ENCODE peak calls at places on chromosomes 7 and 10, in five cellular contexts. T is IMR-90, I is fibroblast of pulmonary artery, D is CD14-positive monocyte, A is HFF-Myc. C is an unnamed sample.

GRCh38 chr10:85682621-85683020 is 684.0 kb downstream of the GRID1 start:
- DNase-seq in A (no peak), T (no peak), I (no peak), D (no peak), C (no peak)

GRCh38 chr10:94076325-94076841 is 82.7 kb downstream of the PLCE1 start:
- DNase-seq in A (no peak), T (peak), D (no peak), I (peak), C (no peak)

GRCh38 chr7:137682596-137682995 is 164.2 kb downstream of the DGKI start:
- DNase-seq in A (no peak), T (peak), D (no peak), I (peak), C (no peak)

GRCh38 chr10:113022265-113022664 is 72.2 kb downstream of the TCF7L2 start:
- DNase-seq in I (no peak), T (no peak), D (no peak), A (no peak), C (no peak)

GRCh38 chr7:134768243-134768642 is 11.2 kb upstream of the CALD1 start:
- DNase-seq in D (no peak), A (no peak), I (no peak), T (no peak), C (no peak)

GRCh38 chr7:105654994-105655900 is 74.0 kb upstream of the EFCAB10 start:
- DNase-seq in D (no peak), T (peak), A (no peak), I (peak), C (no peak)

GRCh38 chr7:142608630-142609029 is 140.6 kb upstream of the PRSS1 start:
- DNase-seq in I (no peak), D (no peak), A (no peak), T (no peak), C (no peak)

GRCh38 chr7:131480384-131481315 is 75.8 kb downstream of the PODXL start:
- DNase-seq in D (no peak), I (peak), T (no peak), A (no peak), C (no peak)

GRCh38 chr7:130154501-130155317 is 50.5 kb downstream of the TMEM209 start:
- DNase-seq in T (no peak), A (no peak), I (no peak), D (no peak), C (no peak)
- TF ChIP-seq CTCF in T (no peak), A (peak), I (no peak), D (no peak), C (no peak)

DNA sequence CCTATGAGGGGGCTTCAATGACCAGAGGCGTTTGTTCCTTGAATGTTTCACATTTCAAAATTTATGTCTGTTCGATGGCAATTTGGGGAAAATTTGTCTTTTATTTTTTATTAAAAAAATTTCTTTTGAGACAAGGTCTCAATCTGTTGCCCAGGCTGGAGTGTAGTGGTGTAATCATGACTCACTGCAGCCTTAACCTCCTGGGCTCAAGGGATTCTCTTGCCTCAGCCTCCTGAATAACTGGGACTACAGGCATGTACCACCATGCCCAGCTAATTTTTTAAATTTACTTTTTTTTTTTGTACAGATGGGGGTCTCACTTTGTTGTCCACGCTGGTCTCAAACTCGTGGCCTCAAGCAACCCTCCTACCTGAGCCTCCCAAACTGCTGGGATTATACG is 39.7 kb downstream of the OTUD1 start:
- DNase-seq in I (peak), D (no peak), A (no peak), T (no peak), C (no peak)
- TF ChIP-seq CTCF in I (no peak), D (no peak), A (no peak), T (no peak), C (no peak)

DNA sequence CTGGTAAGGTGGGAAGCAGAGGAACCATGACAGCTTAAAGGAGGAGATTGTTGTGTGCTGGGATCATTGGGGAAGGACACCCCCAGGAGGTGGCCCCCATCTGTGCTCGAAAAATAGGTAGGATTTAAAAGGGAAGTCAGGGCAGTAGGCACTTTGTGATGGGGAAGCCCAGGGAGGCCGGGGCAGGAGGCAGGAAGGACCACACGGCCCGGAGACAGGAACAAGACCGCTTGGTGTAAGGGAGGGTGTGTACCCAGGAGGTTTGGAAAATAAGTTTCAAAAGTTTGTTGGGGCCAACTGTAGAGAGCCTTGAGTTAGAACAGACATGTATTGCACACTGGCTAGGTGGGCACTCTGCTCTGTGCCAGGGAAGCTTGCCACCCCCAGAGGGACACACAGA is 20.7 kb downstream of the ZNF467 start:
- DNase-seq in I (no peak), A (no peak), T (no peak), D (no peak), C (no peak)
- TF ChIP-seq CTCF in I (no peak), A (no peak), T (no peak), D (no peak), C (no peak)

GRCh38 chr10:61478621-61479312 is 25.6 kb upstream of the TMEM26 start:
- DNase-seq in I (no peak), D (no peak), T (no peak), A (no peak), C (no peak)
- TF ChIP-seq CTCF in I (no peak), D (no peak), T (no peak), A (no peak), C (no peak)

GRCh38 chr10:845526-845925 is 86.0 kb downstream of the LARP4B start:
- DNase-seq in A (no peak), D (no peak), T (no peak), I (no peak), C (no peak)
- TF ChIP-seq CTCF in A (no peak), D (no peak), T (no peak), I (no peak), C (no peak)

GRCh38 chr7:75757860-75758259 is 14.2 kb downstream of the CCL26 start:
- DNase-seq in A (no peak), I (no peak), D (no peak), T (no peak), C (no peak)

GRCh38 chr7:75758491-75758890 is 13.5 kb downstream of the CCL26 start:
- DNase-seq in I (no peak), T (peak), D (no peak), A (no peak), C (no peak)

GRCh38 chr7:75756340-75757297 is 15.4 kb downstream of the CCL26 start:
- DNase-seq in I (peak), A (no peak), T (peak), D (no peak), C (no peak)

GRCh38 chr7:75762350-75762917 is 9.6 kb downstream of the CCL26 start:
- DNase-seq in A (no peak), I (peak), T (peak), D (no peak), C (peak)

DNA sequence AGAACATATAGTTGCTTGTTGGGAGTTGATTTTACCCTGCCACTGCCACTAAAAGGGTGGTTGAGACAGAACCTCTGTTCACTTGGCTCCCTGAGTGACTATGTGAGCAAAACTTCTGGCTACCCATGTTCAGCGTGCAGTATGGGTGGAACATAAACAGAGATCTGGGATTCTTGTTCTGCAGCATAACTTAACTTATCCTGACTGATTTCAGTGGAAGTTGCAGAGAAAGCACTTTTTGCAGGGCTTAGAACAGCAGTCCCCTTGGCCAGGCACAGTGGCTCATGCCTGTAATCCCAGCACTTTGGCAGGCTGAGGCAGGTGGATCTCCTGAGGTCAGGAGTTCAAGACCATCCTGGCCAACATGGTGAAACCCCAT is 14.7 kb downstream of the CCL26 start:
- DNase-seq in T (no peak), I (no peak), A (no peak), D (no peak), C (no peak)
- TF ChIP-seq CTCF in T (no peak), I (no peak), A (no peak), D (peak), C (no peak)

DNA sequence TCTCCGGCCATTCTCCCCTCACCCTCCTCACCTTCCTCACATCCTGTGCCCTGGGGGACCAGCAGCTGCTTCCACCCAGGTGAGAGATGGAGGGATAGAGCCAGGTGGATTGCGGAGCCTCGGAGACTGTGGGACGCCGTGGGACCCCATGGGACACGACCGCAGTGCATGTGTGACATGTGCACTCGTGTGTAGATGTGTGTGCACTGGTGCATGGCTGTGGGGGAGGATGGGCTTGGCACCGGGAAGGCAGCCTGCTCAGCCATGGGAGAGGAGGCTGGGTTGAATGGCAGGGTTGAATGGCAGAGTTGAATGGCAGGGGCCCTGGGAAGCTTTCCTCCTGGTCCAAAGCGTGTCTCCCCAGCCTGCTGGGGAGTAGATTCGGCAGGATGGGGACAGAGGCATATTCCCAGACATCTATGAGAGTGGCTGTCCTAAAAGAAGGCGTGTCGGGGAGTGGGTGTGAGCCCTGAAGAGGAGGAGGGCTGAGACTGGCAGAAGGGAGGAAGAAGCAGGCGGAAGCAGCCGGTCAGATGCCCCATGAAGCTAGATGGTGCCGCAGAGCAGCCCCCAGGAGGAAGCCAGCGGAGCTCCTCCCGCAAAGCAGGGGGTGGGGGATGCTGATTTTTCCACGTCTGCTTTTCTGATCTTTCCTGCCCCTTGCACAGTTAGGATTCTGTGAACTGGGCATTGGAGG is 815 bp downstream of the GIMAP8 start:
- DNase-seq in I (no peak), T (no peak), D (no peak), A (no peak), C (peak)
- TF ChIP-seq CTCF in I (no peak), T (no peak), D (no peak), A (no peak), C (no peak)

C was measured in GM20000.